ENCODE peak calls at places on chromosome 7, in five cellular contexts. L is HEK293T; A is stimulated activated CD4-positive, alpha-beta T cell treated with anti-CD3 and anti-CD28 coated beads, Interleukin-1b, Interleukin-23, amount 100 ng/mL, for 1 hour; Y is mammary epithelial cell; V is KBM-7. W is an unnamed sample.

GRCh38 chr7:151437163-151437553 is 2.8 kb downstream of the CRYGN start:
- DNase-seq in L (no peak), A (no peak), Y (no peak), V (no peak), W (no peak)

GRCh38 chr7:193538-194256 is 1.3 kb downstream of the FAM20C start:
- DNase-seq in L (no peak), A (no peak), Y (peak), V (peak), W (no peak)

GRCh38 chr7:55538538-55538937 is 33.8 kb downstream of the VOPP1 start:
- DNase-seq in L (no peak), A (no peak), Y (peak), V (no peak), W (no peak)

GRCh38 chr7:134435161-134435920 is 23.6 kb downstream of the AKR1B1 start:
- DNase-seq in L (no peak), A (no peak), Y (peak), V (no peak), W (no peak)

GRCh38 chr7:19900118-19900517 is 126.7 kb upstream of the TMEM196 start:
- DNase-seq in L (no peak), A (no peak), Y (no peak), V (no peak), W (no peak)

GRCh38 chr7:101410743-101411476 is 48.2 kb downstream of the COL26A1 start:
- DNase-seq in L (peak), A (no peak), Y (no peak), V (no peak), W (peak)

GRCh38 chr7:105838273-105839141 is 37.9 kb downstream of the ATXN7L1 start:
- DNase-seq in L (no peak), A (no peak), Y (peak), V (no peak), W (no peak)

GRCh38 chr7:158924956-158925355 is 68.6 kb downstream of the DYNC2I1 start:
- DNase-seq in L (no peak), A (no peak), Y (no peak), V (no peak), W (no peak)

W was measured in Caco-2.